ENCODE peak calls at places on chromosomes 16 and 17, in ten cellular contexts. One of them, this sample, is unnamed.
A peak's percentile ranks its signal among the peaks of the same experiment; 100 is the strongest.

GRCh38 chr17:76368545-76368944 is 14.8 kb upstream of the PRPSAP1 start:
- DNase-seq in esophagus muscularis mucosa: no peak
- DNase-seq in fibroblast of lung: no peak
- DNase-seq in MG63: no peak
- DNase-seq in frontal cortex: no peak
- DNase-seq in stimulated activated CD4-positive, alpha-beta T cell treated with anti-CD3 and anti-CD28 coated beads, TNF-alpha, amount 100 ng/mL, for 4 hours: no peak
- DNase-seq in NCI-H1105: no peak
- DNase-seq in NCI-H748 treated with DMSO at 0.1 percent for 48 hours: no peak
- DNase-seq in HTR-8/SVneo: no peak
- DNase-seq in activated T-cell treated with anti-CD3 and anti-CD28 coated beads for 24 hours: no peak
- DNase-seq in this sample: no peak

GRCh38 chr16:85390511-85391174 is 222.5 kb upstream of the GSE1 start:
- DNase-seq in HTR-8/SVneo: peak; percentile 96
- DNase-seq in frontal cortex: no peak
- DNase-seq in MG63: peak; percentile 58
- DNase-seq in NCI-H748 treated with DMSO at 0.1 percent for 48 hours: no peak
- DNase-seq in NCI-H1105: no peak
- DNase-seq in esophagus muscularis mucosa: peak; percentile 97
- DNase-seq in stimulated activated CD4-positive, alpha-beta T cell treated with anti-CD3 and anti-CD28 coated beads, TNF-alpha, amount 100 ng/mL, for 4 hours: no peak
- DNase-seq in activated T-cell treated with anti-CD3 and anti-CD28 coated beads for 24 hours: no peak
- DNase-seq in fibroblast of lung: peak; percentile 94
- DNase-seq in this sample: peak; percentile 64

GRCh38 chr17:74758846-74759163 is 10.4 kb downstream of the NHERF1 start:
- DNase-seq in MG63: peak; percentile 85
- DNase-seq in frontal cortex: peak; percentile 60
- DNase-seq in esophagus muscularis mucosa: no peak
- DNase-seq in stimulated activated CD4-positive, alpha-beta T cell treated with anti-CD3 and anti-CD28 coated beads, TNF-alpha, amount 100 ng/mL, for 4 hours: no peak
- DNase-seq in activated T-cell treated with anti-CD3 and anti-CD28 coated beads for 24 hours: no peak
- DNase-seq in fibroblast of lung: no peak
- DNase-seq in HTR-8/SVneo: no peak
- DNase-seq in NCI-H748 treated with DMSO at 0.1 percent for 48 hours: no peak
- DNase-seq in NCI-H1105: no peak
- DNase-seq in this sample: no peak

GRCh38 chr17:41625602-41626001 is 1.2 kb upstream of the KRT17 start:
- DNase-seq in activated T-cell treated with anti-CD3 and anti-CD28 coated beads for 24 hours: no peak
- DNase-seq in frontal cortex: no peak
- DNase-seq in esophagus muscularis mucosa: no peak
- DNase-seq in fibroblast of lung: no peak
- DNase-seq in MG63: no peak
- DNase-seq in stimulated activated CD4-positive, alpha-beta T cell treated with anti-CD3 and anti-CD28 coated beads, TNF-alpha, amount 100 ng/mL, for 4 hours: no peak
- DNase-seq in NCI-H748 treated with DMSO at 0.1 percent for 48 hours: no peak
- DNase-seq in NCI-H1105: no peak
- DNase-seq in HTR-8/SVneo: no peak
- DNase-seq in this sample: no peak

GRCh38 chr17:52140601-52141000 is 17.9 kb downstream of the CA10 start:
- DNase-seq in activated T-cell treated with anti-CD3 and anti-CD28 coated beads for 24 hours: no peak
- DNase-seq in HTR-8/SVneo: no peak
- DNase-seq in esophagus muscularis mucosa: no peak
- DNase-seq in NCI-H1105: no peak
- DNase-seq in NCI-H748 treated with DMSO at 0.1 percent for 48 hours: no peak
- DNase-seq in stimulated activated CD4-positive, alpha-beta T cell treated with anti-CD3 and anti-CD28 coated beads, TNF-alpha, amount 100 ng/mL, for 4 hours: no peak
- DNase-seq in frontal cortex: no peak
- DNase-seq in fibroblast of lung: no peak
- DNase-seq in MG63: no peak
- DNase-seq in this sample: no peak

GRCh38 chr17:68515238-68515637 is 3.0 kb downstream of the PRKAR1A start:
- DNase-seq in HTR-8/SVneo: no peak
- DNase-seq in activated T-cell treated with anti-CD3 and anti-CD28 coated beads for 24 hours: no peak
- DNase-seq in NCI-H1105: no peak
- DNase-seq in stimulated activated CD4-positive, alpha-beta T cell treated with anti-CD3 and anti-CD28 coated beads, TNF-alpha, amount 100 ng/mL, for 4 hours: no peak
- DNase-seq in MG63: no peak
- DNase-seq in NCI-H748 treated with DMSO at 0.1 percent for 48 hours: no peak
- DNase-seq in esophagus muscularis mucosa: no peak
- DNase-seq in frontal cortex: no peak
- DNase-seq in fibroblast of lung: no peak
- DNase-seq in this sample: no peak

GRCh38 chr17:64036198-64036922 is 15.9 kb upstream of the ICAM2 start:
- DNase-seq in esophagus muscularis mucosa: no peak
- DNase-seq in fibroblast of lung: no peak
- DNase-seq in HTR-8/SVneo: no peak
- DNase-seq in activated T-cell treated with anti-CD3 and anti-CD28 coated beads for 24 hours: no peak
- DNase-seq in NCI-H1105: no peak
- DNase-seq in frontal cortex: no peak
- DNase-seq in MG63: no peak
- DNase-seq in stimulated activated CD4-positive, alpha-beta T cell treated with anti-CD3 and anti-CD28 coated beads, TNF-alpha, amount 100 ng/mL, for 4 hours: no peak
- DNase-seq in NCI-H748 treated with DMSO at 0.1 percent for 48 hours: no peak
- DNase-seq in this sample: no peak

GRCh38 chr17:48219605-48220004 is 112.0 kb downstream of the SNX11 start:
- DNase-seq in fibroblast of lung: no peak
- DNase-seq in HTR-8/SVneo: no peak
- DNase-seq in MG63: no peak
- DNase-seq in NCI-H748 treated with DMSO at 0.1 percent for 48 hours: no peak
- DNase-seq in frontal cortex: no peak
- DNase-seq in stimulated activated CD4-positive, alpha-beta T cell treated with anti-CD3 and anti-CD28 coated beads, TNF-alpha, amount 100 ng/mL, for 4 hours: no peak
- DNase-seq in esophagus muscularis mucosa: no peak
- DNase-seq in NCI-H1105: no peak
- DNase-seq in activated T-cell treated with anti-CD3 and anti-CD28 coated beads for 24 hours: no peak
- DNase-seq in this sample: no peak

GRCh38 chr17:39688475-39688835 is 598 bp upstream of the PGAP3 start:
- DNase-seq in frontal cortex: no peak
- DNase-seq in activated T-cell treated with anti-CD3 and anti-CD28 coated beads for 24 hours: no peak
- DNase-seq in fibroblast of lung: no peak
- DNase-seq in NCI-H1105: no peak
- DNase-seq in stimulated activated CD4-positive, alpha-beta T cell treated with anti-CD3 and anti-CD28 coated beads, TNF-alpha, amount 100 ng/mL, for 4 hours: no peak
- DNase-seq in esophagus muscularis mucosa: no peak
- DNase-seq in NCI-H748 treated with DMSO at 0.1 percent for 48 hours: no peak
- DNase-seq in HTR-8/SVneo: no peak
- DNase-seq in MG63: no peak
- DNase-seq in this sample: no peak

GRCh38 chr17:43530303-43531081 is 15.6 kb downstream of the ETV4 start:
- DNase-seq in esophagus muscularis mucosa: no peak
- DNase-seq in MG63: no peak
- DNase-seq in frontal cortex: no peak
- DNase-seq in NCI-H1105: peak; percentile 93
- DNase-seq in HTR-8/SVneo: peak; percentile 96
- DNase-seq in fibroblast of lung: peak; percentile 93
- DNase-seq in stimulated activated CD4-positive, alpha-beta T cell treated with anti-CD3 and anti-CD28 coated beads, TNF-alpha, amount 100 ng/mL, for 4 hours: no peak
- DNase-seq in activated T-cell treated with anti-CD3 and anti-CD28 coated beads for 24 hours: no peak
- DNase-seq in NCI-H748 treated with DMSO at 0.1 percent for 48 hours: peak; percentile 72
- DNase-seq in this sample: no peak

GRCh38 chr16:22671301-22672076 is 142.5 kb upstream of the HS3ST2 start:
- DNase-seq in HTR-8/SVneo: no peak
- DNase-seq in activated T-cell treated with anti-CD3 and anti-CD28 coated beads for 24 hours: no peak
- DNase-seq in MG63: no peak
- DNase-seq in esophagus muscularis mucosa: no peak
- DNase-seq in NCI-H748 treated with DMSO at 0.1 percent for 48 hours: no peak
- DNase-seq in NCI-H1105: no peak
- DNase-seq in stimulated activated CD4-positive, alpha-beta T cell treated with anti-CD3 and anti-CD28 coated beads, TNF-alpha, amount 100 ng/mL, for 4 hours: no peak
- DNase-seq in fibroblast of lung: peak; percentile 38
- DNase-seq in frontal cortex: no peak
- DNase-seq in this sample: no peak

GRCh38 chr17:75819116-75819515 is 25.1 kb downstream of the UNC13D start:
- DNase-seq in MG63: no peak
- DNase-seq in activated T-cell treated with anti-CD3 and anti-CD28 coated beads for 24 hours: no peak
- DNase-seq in HTR-8/SVneo: no peak
- DNase-seq in NCI-H748 treated with DMSO at 0.1 percent for 48 hours: no peak
- DNase-seq in stimulated activated CD4-positive, alpha-beta T cell treated with anti-CD3 and anti-CD28 coated beads, TNF-alpha, amount 100 ng/mL, for 4 hours: no peak
- DNase-seq in fibroblast of lung: no peak
- DNase-seq in NCI-H1105: no peak
- DNase-seq in esophagus muscularis mucosa: no peak
- DNase-seq in frontal cortex: no peak
- DNase-seq in this sample: no peak

GRCh38 chr17:82848022-82848592 is 8.3 kb upstream of the ZNF750 start:
- DNase-seq in MG63: peak; percentile 82
- DNase-seq in activated T-cell treated with anti-CD3 and anti-CD28 coated beads for 24 hours: peak; percentile 23
- DNase-seq in frontal cortex: no peak
- DNase-seq in stimulated activated CD4-positive, alpha-beta T cell treated with anti-CD3 and anti-CD28 coated beads, TNF-alpha, amount 100 ng/mL, for 4 hours: no peak
- DNase-seq in NCI-H748 treated with DMSO at 0.1 percent for 48 hours: no peak
- DNase-seq in NCI-H1105: no peak
- DNase-seq in fibroblast of lung: peak; percentile 82
- DNase-seq in HTR-8/SVneo: no peak
- DNase-seq in esophagus muscularis mucosa: no peak
- DNase-seq in this sample: no peak

GRCh38 chr17:41116292-41116691 is 1.9 kb downstream of the KRTAP4-11 start:
- DNase-seq in NCI-H748 treated with DMSO at 0.1 percent for 48 hours: no peak
- DNase-seq in frontal cortex: no peak
- DNase-seq in HTR-8/SVneo: no peak
- DNase-seq in MG63: no peak
- DNase-seq in NCI-H1105: no peak
- DNase-seq in esophagus muscularis mucosa: no peak
- DNase-seq in fibroblast of lung: no peak
- DNase-seq in stimulated activated CD4-positive, alpha-beta T cell treated with anti-CD3 and anti-CD28 coated beads, TNF-alpha, amount 100 ng/mL, for 4 hours: no peak
- DNase-seq in activated T-cell treated with anti-CD3 and anti-CD28 coated beads for 24 hours: no peak
- DNase-seq in this sample: no peak

GRCh38 chr17:51435641-51436091 is 175.3 kb downstream of the UTP18 start:
- DNase-seq in NCI-H1105: peak; percentile 9
- DNase-seq in stimulated activated CD4-positive, alpha-beta T cell treated with anti-CD3 and anti-CD28 coated beads, TNF-alpha, amount 100 ng/mL, for 4 hours: no peak
- DNase-seq in fibroblast of lung: no peak
- DNase-seq in esophagus muscularis mucosa: peak; percentile 75
- DNase-seq in NCI-H748 treated with DMSO at 0.1 percent for 48 hours: peak; percentile 85
- DNase-seq in frontal cortex: peak; percentile 16
- DNase-seq in MG63: peak; percentile 82
- DNase-seq in activated T-cell treated with anti-CD3 and anti-CD28 coated beads for 24 hours: no peak
- DNase-seq in HTR-8/SVneo: peak; percentile 31
- DNase-seq in this sample: no peak

GRCh38 chr17:65785109-65785508 is 223.7 kb upstream of the AXIN2 start:
- DNase-seq in NCI-H748 treated with DMSO at 0.1 percent for 48 hours: no peak
- DNase-seq in esophagus muscularis mucosa: no peak
- DNase-seq in activated T-cell treated with anti-CD3 and anti-CD28 coated beads for 24 hours: no peak
- DNase-seq in HTR-8/SVneo: peak; percentile 20
- DNase-seq in frontal cortex: no peak
- DNase-seq in MG63: no peak
- DNase-seq in fibroblast of lung: peak; percentile 96
- DNase-seq in stimulated activated CD4-positive, alpha-beta T cell treated with anti-CD3 and anti-CD28 coated beads, TNF-alpha, amount 100 ng/mL, for 4 hours: no peak
- DNase-seq in NCI-H1105: no peak
- DNase-seq in this sample: no peak

This sample was measured in GOT3.